ENCODE peak calls at places on chromosomes 7 and 10, in eight cellular contexts. One of them, this sample, is unnamed.

GRCh38 chr7:15922002-15922401 is 235.5 kb upstream of the MEOX2 start:
- DNase-seq in hypothalamus: no peak
- DNase-seq in OCI-LY7: no peak
- DNase-seq in RWPE1: no peak
- DNase-seq in T-cell: no peak
- DNase-seq in activated CD4-positive, CD25-positive, alpha-beta regulatory T cell: no peak
- DNase-seq in MM.1S: no peak
- DNase-seq in naive thymus-derived CD8-positive, alpha-beta T cell: no peak
- DNase-seq in this sample: no peak

GRCh38 chr10:5364916-5365434 is at the start of gene UCN3:
- DNase-seq in hypothalamus: no peak
- DNase-seq in OCI-LY7: no peak
- DNase-seq in RWPE1: no peak
- DNase-seq in T-cell: no peak
- DNase-seq in activated CD4-positive, CD25-positive, alpha-beta regulatory T cell: no peak
- DNase-seq in MM.1S: no peak
- DNase-seq in naive thymus-derived CD8-positive, alpha-beta T cell: no peak
- DNase-seq in this sample: no peak

GRCh38 chr7:129115676-129116075 is 28.8 kb upstream of the TSPAN33 start:
- DNase-seq in hypothalamus: no peak
- DNase-seq in OCI-LY7: no peak
- DNase-seq in RWPE1: no peak
- DNase-seq in T-cell: no peak
- DNase-seq in activated CD4-positive, CD25-positive, alpha-beta regulatory T cell: no peak
- DNase-seq in MM.1S: no peak
- DNase-seq in naive thymus-derived CD8-positive, alpha-beta T cell: no peak
- DNase-seq in this sample: no peak

GRCh38 chr7:106056513-106057203 is 55.5 kb downstream of the SYPL1 start:
- DNase-seq in hypothalamus: peak
- DNase-seq in OCI-LY7: peak
- DNase-seq in RWPE1: peak
- DNase-seq in T-cell: peak
- DNase-seq in activated CD4-positive, CD25-positive, alpha-beta regulatory T cell: peak
- DNase-seq in MM.1S: peak
- DNase-seq in naive thymus-derived CD8-positive, alpha-beta T cell: peak
- DNase-seq in this sample: peak

GRCh38 chr7:127807829-127808228 is 155.8 kb downstream of the SND1 start:
- DNase-seq in hypothalamus: no peak
- DNase-seq in OCI-LY7: no peak
- DNase-seq in RWPE1: no peak
- DNase-seq in T-cell: no peak
- DNase-seq in activated CD4-positive, CD25-positive, alpha-beta regulatory T cell: no peak
- DNase-seq in MM.1S: no peak
- DNase-seq in naive thymus-derived CD8-positive, alpha-beta T cell: no peak
- DNase-seq in this sample: no peak

GRCh38 chr10:132571565-132572544 is 34.3 kb downstream of the INPP5A start:
- DNase-seq in hypothalamus: no peak
- DNase-seq in OCI-LY7: peak
- DNase-seq in RWPE1: peak
- DNase-seq in T-cell: peak
- DNase-seq in activated CD4-positive, CD25-positive, alpha-beta regulatory T cell: no peak
- DNase-seq in MM.1S: peak
- DNase-seq in naive thymus-derived CD8-positive, alpha-beta T cell: no peak
- DNase-seq in this sample: peak

GRCh38 chr10:97028126-97028831 is 157.5 kb downstream of the SLIT1 start:
- DNase-seq in hypothalamus: no peak
- DNase-seq in OCI-LY7: no peak
- DNase-seq in RWPE1: no peak
- DNase-seq in T-cell: no peak
- DNase-seq in activated CD4-positive, CD25-positive, alpha-beta regulatory T cell: no peak
- DNase-seq in MM.1S: no peak
- DNase-seq in naive thymus-derived CD8-positive, alpha-beta T cell: no peak
- DNase-seq in this sample: no peak

GRCh38 chr10:30231071-30231652 is 117.9 kb downstream of the MTPAP start:
- DNase-seq in hypothalamus: no peak
- DNase-seq in OCI-LY7: peak
- DNase-seq in RWPE1: no peak
- DNase-seq in T-cell: no peak
- DNase-seq in activated CD4-positive, CD25-positive, alpha-beta regulatory T cell: no peak
- DNase-seq in MM.1S: no peak
- DNase-seq in naive thymus-derived CD8-positive, alpha-beta T cell: no peak
- DNase-seq in this sample: no peak

GRCh38 chr10:50600286-50600685 is 23.5 kb downstream of the SGMS1 start:
- DNase-seq in hypothalamus: no peak
- DNase-seq in OCI-LY7: no peak
- DNase-seq in RWPE1: no peak
- DNase-seq in T-cell: no peak
- DNase-seq in activated CD4-positive, CD25-positive, alpha-beta regulatory T cell: no peak
- DNase-seq in MM.1S: no peak
- DNase-seq in naive thymus-derived CD8-positive, alpha-beta T cell: no peak
- DNase-seq in this sample: no peak

GRCh38 chr10:133378251-133379096 is 588 bp upstream of the PAOX start:
- DNase-seq in hypothalamus: peak
- DNase-seq in OCI-LY7: peak
- DNase-seq in RWPE1: peak
- DNase-seq in T-cell: peak
- DNase-seq in activated CD4-positive, CD25-positive, alpha-beta regulatory T cell: no peak
- DNase-seq in MM.1S: peak
- DNase-seq in naive thymus-derived CD8-positive, alpha-beta T cell: peak
- DNase-seq in this sample: peak

GRCh38 chr10:100970076-100970913 is 991 bp downstream of the SEMA4G start:
- DNase-seq in hypothalamus: no peak
- DNase-seq in OCI-LY7: no peak
- DNase-seq in RWPE1: peak
- DNase-seq in T-cell: peak
- DNase-seq in activated CD4-positive, CD25-positive, alpha-beta regulatory T cell: no peak
- DNase-seq in MM.1S: no peak
- DNase-seq in naive thymus-derived CD8-positive, alpha-beta T cell: peak
- DNase-seq in this sample: no peak

GRCh38 chr7:43726466-43726865 is 2.9 kb downstream of the COA1 start:
- DNase-seq in hypothalamus: no peak
- DNase-seq in OCI-LY7: no peak
- DNase-seq in RWPE1: no peak
- DNase-seq in T-cell: no peak
- DNase-seq in activated CD4-positive, CD25-positive, alpha-beta regulatory T cell: no peak
- DNase-seq in MM.1S: no peak
- DNase-seq in naive thymus-derived CD8-positive, alpha-beta T cell: no peak
- DNase-seq in this sample: no peak

GRCh38 chr7:116984917-116985316 is 31.6 kb downstream of the ST7 start:
- DNase-seq in hypothalamus: no peak
- DNase-seq in OCI-LY7: peak
- DNase-seq in RWPE1: peak
- DNase-seq in T-cell: no peak
- DNase-seq in activated CD4-positive, CD25-positive, alpha-beta regulatory T cell: no peak
- DNase-seq in MM.1S: peak
- DNase-seq in naive thymus-derived CD8-positive, alpha-beta T cell: no peak
- DNase-seq in this sample: no peak

GRCh38 chr10:16944081-16944922 is 127.1 kb upstream of the RSU1 start:
- DNase-seq in hypothalamus: no peak
- DNase-seq in OCI-LY7: no peak
- DNase-seq in RWPE1: no peak
- DNase-seq in T-cell: no peak
- DNase-seq in activated CD4-positive, CD25-positive, alpha-beta regulatory T cell: no peak
- DNase-seq in MM.1S: no peak
- DNase-seq in naive thymus-derived CD8-positive, alpha-beta T cell: no peak
- DNase-seq in this sample: no peak

GRCh38 chr7:41573881-41574280 is 129.0 kb downstream of the INHBA start:
- DNase-seq in hypothalamus: no peak
- DNase-seq in OCI-LY7: no peak
- DNase-seq in RWPE1: no peak
- DNase-seq in T-cell: no peak
- DNase-seq in activated CD4-positive, CD25-positive, alpha-beta regulatory T cell: no peak
- DNase-seq in MM.1S: no peak
- DNase-seq in naive thymus-derived CD8-positive, alpha-beta T cell: no peak
- DNase-seq in this sample: no peak

GRCh38 chr10:116451956-116452720 is 24.5 kb downstream of the PNLIPRP3 start:
- DNase-seq in hypothalamus: no peak
- DNase-seq in OCI-LY7: no peak
- DNase-seq in RWPE1: no peak
- DNase-seq in T-cell: no peak
- DNase-seq in activated CD4-positive, CD25-positive, alpha-beta regulatory T cell: no peak
- DNase-seq in MM.1S: no peak
- DNase-seq in naive thymus-derived CD8-positive, alpha-beta T cell: no peak
- DNase-seq in this sample: no peak

GRCh38 chr7:11858668-11859302 is 26.8 kb upstream of the THSD7A start:
- DNase-seq in hypothalamus: no peak
- DNase-seq in OCI-LY7: no peak
- DNase-seq in RWPE1: no peak
- DNase-seq in T-cell: no peak
- DNase-seq in activated CD4-positive, CD25-positive, alpha-beta regulatory T cell: no peak
- DNase-seq in MM.1S: no peak
- DNase-seq in naive thymus-derived CD8-positive, alpha-beta T cell: no peak
- DNase-seq in this sample: no peak

GRCh38 chr7:51455948-51456347 is 139.3 kb upstream of the COBL start:
- DNase-seq in hypothalamus: no peak
- DNase-seq in OCI-LY7: no peak
- DNase-seq in RWPE1: no peak
- DNase-seq in T-cell: no peak
- DNase-seq in activated CD4-positive, CD25-positive, alpha-beta regulatory T cell: no peak
- DNase-seq in MM.1S: no peak
- DNase-seq in naive thymus-derived CD8-positive, alpha-beta T cell: no peak
- DNase-seq in this sample: no peak

GRCh38 chr10:109937460-109937859 is 14.1 kb upstream of the XPNPEP1 start:
- DNase-seq in hypothalamus: no peak
- DNase-seq in OCI-LY7: no peak
- DNase-seq in RWPE1: no peak
- DNase-seq in T-cell: no peak
- DNase-seq in activated CD4-positive, CD25-positive, alpha-beta regulatory T cell: no peak
- DNase-seq in MM.1S: no peak
- DNase-seq in naive thymus-derived CD8-positive, alpha-beta T cell: no peak
- DNase-seq in this sample: no peak

This sample was measured in effector CD4-positive, alpha-beta T cell.